ENCODE peak calls at places on chromosomes 13 and 19, in four cellular contexts. G is RWPE1, A is MCF 10A, Q is brain microvascular endothelial cell. L is an unnamed sample.

GRCh38 chr13:113552786-113553540 is 31.6 kb upstream of the TFDP1 start:
- DNase-seq in A (no peak), Q (no peak), G (no peak), L (no peak)

GRCh38 chr19:15288146-15288963 is 44.0 kb downstream of the BRD4 start:
- DNase-seq in G (no peak), Q (no peak), A (no peak), L (no peak)

GRCh38 chr19:38375748-38376147 is 1.4 kb downstream of the PSMD8 start:
- DNase-seq in G (no peak), A (no peak), Q (no peak), L (no peak)

GRCh38 chr13:112617754-112618375 is 29.9 kb upstream of the TUBGCP3 start:
- DNase-seq in G (no peak), Q (no peak), A (no peak), L (no peak)

GRCh38 chr19:12983561-12984142 is 11.6 kb upstream of the NFIX start:
- DNase-seq in G (peak; percentile 81), Q (peak; percentile 53), A (peak; percentile 74), L (no peak)

GRCh38 chr19:39423258-39424086 is 11.0 kb downstream of the PLEKHG2 start:
- DNase-seq in A (no peak), G (no peak), Q (no peak), L (no peak)

GRCh38 chr13:34013061-34013460 is 195.1 kb downstream of the RFC3 start:
- DNase-seq in Q (no peak), A (no peak), G (no peak), L (no peak)

GRCh38 chr19:46015961-46016425 is 6.9 kb downstream of the PGLYRP1 start:
- DNase-seq in Q (no peak), G (no peak), A (no peak), L (no peak)

L was measured in stromal cell of bone marrow.